ENCODE peak calls at places on chromosomes 11 and 22, in seven cellular contexts. V is NCI-H1105; J is tibial artery; U is stimulated activated CD4-positive, alpha-beta T cell treated with anti-CD3 and anti-CD28 coated beads, TNF-alpha, amount 100 ng/mL, for 48 hours; W is activated CD4-positive, alpha-beta T cell treated with anti-CD3 and anti-CD28 coated beads for 48 hours; X is CD4-positive, alpha-beta T cell; K is SW480. C is an unnamed sample.
A peak's percentile ranks its signal among the peaks of the same experiment; 100 is the strongest.

GRCh38 chr11:46451759-46452158 is 60.2 kb upstream of the CHRM4 start:
- DNase-seq in V (no peak), J (no peak), U (no peak), W (no peak), X (no peak), K (no peak), C (no peak)

GRCh38 chr22:37383342-37383741 is 43.9 kb downstream of the ELFN2 start:
- DNase-seq in V (no peak), J (no peak), U (no peak), W (no peak), X (no peak), K (no peak), C (no peak)

GRCh38 chr11:127640822-127641485 is 640.4 kb upstream of the KIRREL3 start:
- DNase-seq in V (no peak), J (no peak), U (no peak), W (no peak), X (no peak), K (no peak), C (no peak)

GRCh38 chr11:92480519-92480918 is 255.9 kb downstream of the FAT3 start:
- DNase-seq in V (no peak), J (no peak), U (no peak), W (no peak), X (no peak), K (no peak), C (no peak)

GRCh38 chr11:17921620-17922473 is 91.0 kb downstream of the SERGEF start:
- DNase-seq in V (no peak), J (peak; percentile 35), U (no peak), W (no peak), X (no peak), K (no peak), C (no peak)

GRCh38 chr11:72578051-72578450 is 96.2 kb downstream of the PDE2A start:
- DNase-seq in V (no peak), J (no peak), U (no peak), W (no peak), X (no peak), K (no peak), C (no peak)

GRCh38 chr22:47035443-47035881 is 273.0 kb downstream of the TBC1D22A start:
- DNase-seq in V (no peak), J (no peak), U (no peak), W (no peak), X (no peak), K (no peak), C (no peak)

GRCh38 chr11:8335683-8336082 is 72.0 kb upstream of the LMO1 start:
- DNase-seq in V (no peak), J (no peak), U (no peak), W (no peak), X (no peak), K (no peak), C (no peak)

GRCh38 chr11:7617032-7617431 is 56.3 kb downstream of the CYB5R2 start:
- DNase-seq in V (no peak), J (no peak), U (no peak), W (no peak), X (no peak), K (no peak), C (no peak)

GRCh38 chr11:104161751-104162450 is 2.0 kb downstream of the PDGFD start:
- DNase-seq in V (no peak), J (no peak), U (no peak), W (no peak), X (no peak), K (no peak), C (no peak)

GRCh38 chr11:95266751-95267374 is 35.9 kb upstream of the SESN3 start:
- DNase-seq in V (no peak), J (peak; percentile 42), U (no peak), W (no peak), X (no peak), K (no peak), C (no peak)

GRCh38 chr22:49322861-49323622 is 504.6 kb downstream of the BRD1 start:
- DNase-seq in V (no peak), J (no peak), U (no peak), W (no peak), X (no peak), K (no peak), C (no peak)

GRCh38 chr11:108703916-108704315 is 39.0 kb downstream of the DDX10 start:
- DNase-seq in V (no peak), J (no peak), U (no peak), W (no peak), X (no peak), K (no peak), C (no peak)

GRCh38 chr11:32991898-32992297 is 23.8 kb upstream of the DEPDC7 start:
- DNase-seq in V (no peak), J (no peak), U (no peak), W (no peak), X (no peak), K (no peak), C (no peak)

GRCh38 chr22:33101550-33101949 is 43.4 kb upstream of the SYN3 start:
- DNase-seq in V (no peak), J (no peak), U (no peak), W (no peak), X (no peak), K (no peak), C (no peak)